ENCODE peak calls at places on chromosomes 2 and 18, in nine cellular contexts. Q is Caco-2, Z is foreskin fibroblast, G is fibroblast of pulmonary artery, I is right lobe of liver, K is fibroblast of the aortic adventitia, D is upper lobe of right lung, S is sigmoid colon, A is mammary epithelial cell. H is an unnamed sample.

GRCh38 chr18:48405108-48405507 is 4.1 kb downstream of the ZBTB7C start:
- DNase-seq in Q (no peak), Z (peak), G (no peak), I (no peak), K (peak), D (no peak), S (no peak), A (peak), H (no peak)

GRCh38 chr2:128563348-128563687 is 244.7 kb upstream of the HS6ST1 start:
- DNase-seq in Q (no peak), Z (peak), G (peak), I (no peak), K (peak), D (no peak), S (peak), A (no peak), H (no peak)

GRCh38 chr2:16588565-16588964 is 77.1 kb downstream of the CYRIA start:
- DNase-seq in Q (no peak), Z (no peak), G (peak), I (no peak), K (no peak), D (no peak), S (no peak), A (no peak), H (no peak)

GRCh38 chr2:228768818-228769217 is 502.3 kb downstream of the PID1 start:
- DNase-seq in Q (no peak), Z (peak), G (peak), I (no peak), K (peak), D (no peak), S (no peak), A (peak), H (no peak)

GRCh38 chr2:206392118-206392517 is 51.2 kb upstream of the ADAM23 start:
- DNase-seq in Q (peak), Z (peak), G (peak), I (no peak), K (peak), D (no peak), S (no peak), A (peak), H (peak)

GRCh38 chr18:21896732-21897336 is 156.2 kb downstream of the MIB1 start:
- DNase-seq in Q (no peak), Z (peak), G (no peak), I (no peak), K (peak), D (no peak), S (no peak), A (no peak), H (no peak)

GRCh38 chr2:49935456-49935855 is 781.1 kb upstream of the FSHR start:
- DNase-seq in Q (no peak), Z (no peak), G (no peak), I (no peak), K (no peak), D (no peak), S (no peak), A (no peak), H (no peak)

GRCh38 chr2:217054791-217055190 is 194.9 kb upstream of the TNP1 start:
- DNase-seq in Q (no peak), Z (peak), G (no peak), I (no peak), K (no peak), D (no peak), S (no peak), A (no peak), H (no peak)

GRCh38 chr2:28225472-28225915 is 167.2 kb upstream of the FOSL2 start:
- DNase-seq in Q (no peak), Z (no peak), G (no peak), I (no peak), K (peak), D (no peak), S (no peak), A (peak), H (no peak)

GRCh38 chr2:215796160-215796559 is 217.2 kb downstream of the MREG start:
- DNase-seq in Q (no peak), Z (peak), G (peak), I (no peak), K (peak), D (no peak), S (no peak), A (peak), H (no peak)

GRCh38 chr18:9814431-9814830 is 71.3 kb upstream of the TXNDC2 start:
- DNase-seq in Q (no peak), Z (peak), G (peak), I (no peak), K (peak), D (no peak), S (no peak), A (peak), H (no peak)

GRCh38 chr2:241314181-241314932 is 1.1 kb downstream of the HDLBP start:
- DNase-seq in Q (no peak), Z (peak), G (peak), I (no peak), K (peak), D (no peak), S (no peak), A (no peak), H (no peak)

GRCh38 chr18:2139676-2140075 is 431.6 kb downstream of the METTL4 start:
- DNase-seq in Q (no peak), Z (peak), G (peak), I (no peak), K (peak), D (no peak), S (no peak), A (peak), H (no peak)

GRCh38 chr2:141925511-141925910 is 205.3 kb downstream of the LRP1B start:
- DNase-seq in Q (no peak), Z (peak), G (no peak), I (no peak), K (no peak), D (no peak), S (no peak), A (no peak), H (no peak)

GRCh38 chr2:83596592-83597339 is 862.3 kb downstream of the SUCLG1 start:
- DNase-seq in Q (no peak), Z (peak), G (no peak), I (no peak), K (no peak), D (no peak), S (no peak), A (no peak), H (no peak)

GRCh38 chr2:168156661-168157060 is 90.7 kb downstream of the STK39 start:
- DNase-seq in Q (no peak), Z (peak), G (peak), I (no peak), K (peak), D (no peak), S (no peak), A (peak), H (no peak)

GRCh38 chr18:76765649-76766048 is 56.7 kb upstream of the ZNF236 start:
- DNase-seq in Q (no peak), Z (no peak), G (no peak), I (no peak), K (no peak), D (no peak), S (no peak), A (peak), H (no peak)

GRCh38 chr2:45591073-45591472 is 20.0 kb downstream of the SRBD1 start:
- DNase-seq in Q (no peak), Z (peak), G (no peak), I (no peak), K (peak), D (no peak), S (no peak), A (no peak), H (no peak)

GRCh38 chr2:145524303-145524702 is 1004.4 kb upstream of the ZEB2 start:
- DNase-seq in Q (no peak), Z (no peak), G (no peak), I (no peak), K (no peak), D (no peak), S (no peak), A (no peak), H (no peak)

GRCh38 chr18:3720818-3721545 is 271.0 kb downstream of the TGIF1 start:
- DNase-seq in Q (peak), Z (no peak), G (no peak), I (no peak), K (no peak), D (no peak), S (no peak), A (no peak), H (no peak)

GRCh38 chr2:238927746-238928519 is 80.0 kb downstream of the TWIST2 start:
- DNase-seq in Q (no peak), Z (no peak), G (no peak), I (no peak), K (no peak), D (no peak), S (peak), A (no peak), H (no peak)

GRCh38 chr2:233691443-233692433 is 952 bp upstream of the UGT1A6 start:
- DNase-seq in Q (no peak), Z (no peak), G (no peak), I (no peak), K (no peak), D (no peak), S (no peak), A (peak), H (no peak)

GRCh38 chr2:219965287-219965870 is 337.9 kb downstream of the SLC4A3 start:
- DNase-seq in Q (no peak), Z (no peak), G (no peak), I (no peak), K (no peak), D (no peak), S (no peak), A (peak), H (no peak)

DNA sequence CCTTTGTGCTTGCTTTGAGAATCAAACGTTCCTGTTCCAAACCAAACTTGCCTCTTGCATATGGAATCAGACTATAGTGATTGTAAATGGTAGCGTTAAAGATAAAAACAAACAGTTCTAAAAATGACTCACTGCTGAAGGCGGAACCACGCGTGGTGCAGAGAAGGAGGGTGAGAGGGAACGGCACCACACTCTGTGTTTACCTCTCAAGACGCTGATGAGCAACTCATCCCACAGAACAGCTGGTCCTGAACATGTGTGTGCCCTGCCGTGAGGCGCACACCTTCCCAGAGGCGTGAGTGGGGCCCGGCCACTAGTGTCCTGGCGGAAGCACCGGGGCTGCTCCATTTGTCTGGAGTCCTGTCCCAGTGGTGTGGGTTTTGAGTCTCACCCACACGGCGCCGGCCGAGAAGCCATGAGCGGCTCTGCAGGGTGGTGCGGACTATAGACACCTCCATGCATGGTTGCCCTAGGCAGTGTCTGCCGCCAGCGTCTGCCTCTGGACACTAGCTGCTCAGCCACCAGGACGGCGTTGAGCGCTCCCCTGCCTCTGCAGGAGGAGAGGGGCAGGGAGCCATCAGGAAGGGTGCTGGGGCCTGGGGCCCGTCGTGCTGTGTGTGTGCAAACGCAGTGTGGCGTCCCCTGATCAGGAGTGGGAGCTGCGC is 52.1 kb downstream of the NFATC1 start:
- DNase-seq in Q (no peak), Z (peak), G (no peak), I (no peak), K (no peak), D (no peak), S (no peak), A (no peak), H (no peak)
- TF ChIP-seq CTCF in Q (no peak), Z (no peak), G (no peak), I (no peak), K (no peak), D (no peak), S (no peak), A (no peak), H (no peak)

GRCh38 chr18:54946149-54946581 is 13.1 kb downstream of the CCDC68 start:
- DNase-seq in Q (peak), Z (no peak), G (peak), I (peak), K (peak), D (no peak), S (no peak), A (no peak), H (peak)
- H3K4me3 ChIP-seq in Q (peak), Z (no peak), G (peak), I (peak), K (peak), D (peak), S (no peak), A (peak), H (peak)

DNA sequence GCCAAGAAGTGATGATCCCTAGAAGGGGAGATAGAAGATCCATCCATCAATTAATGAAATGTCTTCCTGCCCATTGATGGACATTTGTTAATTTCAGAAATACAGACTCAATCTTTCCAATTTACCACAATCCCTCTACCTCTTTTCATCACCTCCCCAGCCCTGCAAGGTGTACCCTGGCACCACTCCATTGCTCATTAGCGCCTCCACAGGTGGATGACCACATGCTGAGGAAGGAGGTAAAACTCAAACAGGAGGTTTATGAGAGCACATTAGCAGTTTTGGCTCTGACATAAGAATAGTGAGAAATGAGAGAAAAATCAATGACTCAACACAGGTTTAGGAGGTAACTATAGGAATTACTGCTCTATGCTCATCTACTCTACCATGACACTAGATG is 208.0 kb downstream of the C1D start:
- DNase-seq in Q (no peak), Z (no peak), G (no peak), I (no peak), K (no peak), D (no peak), S (no peak), A (no peak), H (no peak)
- TF ChIP-seq CTCF in Q (peak), Z (no peak), G (no peak), I (no peak), K (no peak), D (no peak), S (no peak), A (peak), H (peak)

DNA sequence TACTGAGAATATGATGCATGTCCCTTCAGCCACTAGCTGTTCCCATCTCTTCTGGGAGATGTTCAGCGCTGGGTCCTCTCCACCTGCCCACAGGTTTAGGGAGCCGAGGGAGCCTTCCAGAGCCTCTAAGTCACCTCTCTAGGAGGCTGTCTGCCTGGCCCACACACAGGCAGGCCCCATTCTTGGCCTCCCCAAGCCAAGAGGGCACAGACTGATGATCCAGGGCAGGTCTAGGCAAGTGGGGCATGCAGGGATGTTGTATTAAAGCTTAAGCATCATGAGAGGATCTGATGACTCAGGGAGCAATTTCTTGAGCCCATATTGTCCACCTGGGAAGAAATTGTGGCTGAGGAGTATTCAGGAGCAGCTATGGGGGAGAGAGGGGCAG is 19.9 kb downstream of the TMSB10 start:
- DNase-seq in Q (no peak), Z (no peak), G (no peak), I (no peak), K (no peak), D (no peak), S (peak), A (peak), H (no peak)
- H3K4me3 ChIP-seq in Q (no peak), Z (no peak), G (no peak), I (no peak), K (no peak), D (no peak), S (no peak), A (peak), H (no peak)

GRCh38 chr18:34158881-34159690 is 65.6 kb downstream of the NOL4 start:
- DNase-seq in Q (no peak), Z (peak), G (peak), I (peak), K (no peak), D (peak), S (peak), A (no peak), H (no peak)
- TF ChIP-seq CTCF in Q (no peak), Z (no peak), G (peak), I (no peak), K (peak), D (no peak), S (no peak), A (no peak), H (no peak)

GRCh38 chr2:196258407-196258806 is 87.0 kb upstream of the STK17B start:
- DNase-seq in Q (no peak), Z (no peak), G (no peak), I (no peak), K (no peak), D (no peak), S (no peak), A (no peak), H (no peak)

GRCh38 chr2:196260546-196260945 is 89.2 kb upstream of the STK17B start:
- DNase-seq in Q (no peak), Z (no peak), G (no peak), I (no peak), K (no peak), D (no peak), S (no peak), A (no peak), H (no peak)

GRCh38 chr2:196257086-196257485 is 85.7 kb upstream of the STK17B start:
- DNase-seq in Q (no peak), Z (no peak), G (no peak), I (no peak), K (no peak), D (no peak), S (no peak), A (no peak), H (no peak)

GRCh38 chr2:196262606-196263005 is 91.2 kb upstream of the STK17B start:
- DNase-seq in Q (no peak), Z (no peak), G (no peak), I (no peak), K (no peak), D (no peak), S (no peak), A (no peak), H (no peak)

GRCh38 chr2:196259507-196260481 is 88.4 kb upstream of the STK17B start:
- DNase-seq in Q (peak), Z (peak), G (peak), I (no peak), K (peak), D (no peak), S (no peak), A (peak), H (no peak)
- H3K4me3 ChIP-seq in Q (peak), Z (no peak), G (no peak), I (no peak), K (no peak), D (no peak), S (no peak), A (no peak), H (no peak)

H was measured in GM12864.